ENCODE peak calls at places on chromosome 12, in seven cellular contexts. P is SJCRH30, L is GM23338, X is lung, N is gastrocnemius medialis, V is stomach, I is right cardiac atrium. H is an unnamed sample.

GRCh38 chr12:121165316-121165715 is 32.6 kb downstream of the P2RX7 start:
- DNase-seq in P (no peak), L (no peak), X (no peak), N (no peak), V (no peak), I (no peak), H (peak; percentile 73)

GRCh38 chr12:122944588-122944987 is 21.7 kb downstream of the ABCB9 start:
- DNase-seq in P (peak; percentile 79), L (no peak), X (no peak), N (no peak), V (peak; percentile 69), I (no peak), H (peak; percentile 71)

GRCh38 chr12:88036368-88036965 is 7.3 kb upstream of the C12orf50 start:
- DNase-seq in P (peak; percentile 12), L (no peak), X (no peak), N (no peak), V (no peak), I (no peak), H (no peak)

GRCh38 chr12:92297932-92298681 is 152.5 kb upstream of the BTG1 start:
- DNase-seq in P (no peak), L (no peak), X (no peak), N (peak; percentile 17), V (no peak), I (peak; percentile 22), H (no peak)

GRCh38 chr12:102571889-102572288 is 91.5 kb upstream of the IGF1 start:
- DNase-seq in P (no peak), L (no peak), X (no peak), N (no peak), V (no peak), I (no peak), H (no peak)

GRCh38 chr12:119528241-119528640 is 65.3 kb upstream of the TMEM233 start:
- DNase-seq in P (peak; percentile 36), L (peak; percentile 77), X (no peak), N (no peak), V (no peak), I (no peak), H (no peak)

GRCh38 chr12:4273651-4274395 is at the start of gene CCND2:
- DNase-seq in P (peak; percentile 98), L (peak; percentile 97), X (peak; percentile 85), N (peak; percentile 68), V (peak; percentile 67), I (peak; percentile 91), H (no peak)

GRCh38 chr12:110320548-110320947 is 39.5 kb downstream of the ATP2A2 start:
- DNase-seq in P (no peak), L (no peak), X (no peak), N (no peak), V (no peak), I (no peak), H (no peak)

GRCh38 chr12:88764781-88765470 is 184.7 kb upstream of the KITLG start:
- DNase-seq in P (peak; percentile 12), L (no peak), X (no peak), N (no peak), V (no peak), I (no peak), H (no peak)

GRCh38 chr12:115946867-115947695 is 330.4 kb downstream of the MED13L start:
- DNase-seq in P (no peak), L (peak; percentile 53), X (no peak), N (no peak), V (no peak), I (no peak), H (no peak)

GRCh38 chr12:38907171-38907923 is 2.0 kb upstream of the CPNE8 start:
- DNase-seq in P (no peak), L (no peak), X (no peak), N (no peak), V (no peak), I (no peak), H (no peak)

GRCh38 chr12:4562034-4562657 is at the start of gene DYRK4:
- DNase-seq in P (no peak), L (peak; percentile 98), X (peak; percentile 68), N (peak; percentile 47), V (peak; percentile 81), I (peak; percentile 83), H (peak; percentile 77)

GRCh38 chr12:89733579-89734201 is 25.1 kb upstream of the ATP2B1 start:
- DNase-seq in P (peak; percentile 52), L (no peak), X (no peak), N (no peak), V (no peak), I (no peak), H (no peak)

GRCh38 chr12:129607293-129607692 is 296.5 kb downstream of the TMEM132D start:
- DNase-seq in P (peak; percentile 88), L (peak; percentile 3), X (no peak), N (no peak), V (no peak), I (no peak), H (no peak)
- H3K27ac ChIP-seq in P (peak overlapping the region; percentile 55), L (no peak overlapping the region), X (no peak overlapping the region), N (no peak overlapping the region), V (no peak overlapping the region), I (no peak overlapping the region), H (no peak overlapping the region)

DNA sequence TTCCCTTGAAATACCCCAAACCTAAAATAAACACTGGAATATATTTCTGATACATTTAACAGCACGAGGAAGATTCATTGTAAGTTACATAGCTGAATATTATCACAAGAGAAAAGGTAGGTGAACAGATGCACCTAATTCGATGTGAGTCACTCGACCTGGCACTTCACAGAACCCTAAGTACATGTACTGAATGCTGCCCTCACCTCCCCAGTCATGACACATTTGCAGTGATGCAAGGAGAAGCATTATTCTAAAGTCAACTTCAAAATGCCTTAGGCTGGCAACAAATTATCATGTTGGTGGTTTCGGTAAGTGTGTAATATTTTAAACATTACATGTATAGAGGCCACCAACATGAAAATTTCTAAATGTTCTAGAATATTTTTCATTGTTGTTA is 35.2 kb upstream of the TMTC2 start:
- DNase-seq in P (no peak), L (no peak), X (no peak), N (no peak), V (no peak), I (no peak), H (no peak)
- H3K4me3 ChIP-seq in P (no peak overlapping the region), L (no peak overlapping the region), X (no peak overlapping the region), N (no peak overlapping the region), V (no peak overlapping the region), I (no peak overlapping the region), H (no peak overlapping the region)

GRCh38 chr12:46560078-46560477 is 187.5 kb upstream of the SLC38A2 start:
- DNase-seq in P (no peak), L (no peak), X (no peak), N (no peak), V (no peak), I (no peak), H (no peak)

GRCh38 chr12:46558696-46559095 is 186.1 kb upstream of the SLC38A2 start:
- DNase-seq in P (no peak), L (no peak), X (no peak), N (no peak), V (no peak), I (no peak), H (no peak)

GRCh38 chr12:46562625-46563228 is 190.2 kb upstream of the SLC38A2 start:
- DNase-seq in P (no peak), L (no peak), X (no peak), N (no peak), V (no peak), I (no peak), H (peak; percentile 82)

GRCh38 chr12:46559311-46559710 is 186.7 kb upstream of the SLC38A2 start:
- DNase-seq in P (no peak), L (no peak), X (no peak), N (no peak), V (no peak), I (no peak), H (no peak)

GRCh38 chr12:46560874-46561273 is 188.3 kb upstream of the SLC38A2 start:
- DNase-seq in P (no peak), L (no peak), X (no peak), N (no peak), V (no peak), I (no peak), H (no peak)
- H3K4me1 ChIP-seq in P (peaks cover 10% of the 10 kb centered on the region), L (peaks cover 32% of the 10 kb centered on the region), X (peaks cover 8% of the 10 kb centered on the region), N (peaks cover 52% of the 10 kb centered on the region), V (no peaks in the 10 kb centered on the region), I (no peaks in the 10 kb centered on the region), H (peaks cover 40% of the 10 kb centered on the region)

DNA sequence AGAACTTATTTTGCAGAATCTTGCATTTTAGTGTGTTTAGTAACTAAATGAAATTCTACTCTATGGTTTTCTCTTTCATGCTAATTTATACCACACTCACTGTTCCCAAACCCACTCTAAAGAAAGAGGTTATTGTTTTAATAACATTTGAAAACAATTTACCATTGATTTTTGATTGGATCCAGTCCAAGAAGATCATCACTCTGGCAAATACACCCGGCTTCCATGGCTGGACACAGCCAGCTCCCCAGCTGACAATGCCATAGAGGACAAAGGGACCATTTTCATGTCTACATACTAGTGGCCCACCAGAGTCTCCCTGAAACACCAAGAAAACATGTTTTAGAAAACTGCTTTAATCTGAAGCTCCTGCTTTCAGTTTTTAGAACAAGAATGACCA is 42.4 kb downstream of the OVCH1 start:
- DNase-seq in P (peak; percentile 72), L (no peak), X (no peak), N (no peak), V (no peak), I (no peak), H (no peak)
- H3K27ac ChIP-seq in P (no peak overlapping the region), L (no peak overlapping the region), X (no peak overlapping the region), N (no peak overlapping the region), V (no peak overlapping the region), I (no peak overlapping the region), H (no peak overlapping the region)

GRCh38 chr12:49984476-49984890 is 11.7 kb downstream of the AQP6 start:
- DNase-seq in P (no peak), L (no peak), X (no peak), N (no peak), V (no peak), I (no peak), H (no peak)
- H3K4me3 ChIP-seq in P (no peak overlapping the region), L (no peak overlapping the region), X (no peak overlapping the region), N (no peak overlapping the region), V (no peak overlapping the region), I (no peak overlapping the region), H (no peak overlapping the region)

DNA sequence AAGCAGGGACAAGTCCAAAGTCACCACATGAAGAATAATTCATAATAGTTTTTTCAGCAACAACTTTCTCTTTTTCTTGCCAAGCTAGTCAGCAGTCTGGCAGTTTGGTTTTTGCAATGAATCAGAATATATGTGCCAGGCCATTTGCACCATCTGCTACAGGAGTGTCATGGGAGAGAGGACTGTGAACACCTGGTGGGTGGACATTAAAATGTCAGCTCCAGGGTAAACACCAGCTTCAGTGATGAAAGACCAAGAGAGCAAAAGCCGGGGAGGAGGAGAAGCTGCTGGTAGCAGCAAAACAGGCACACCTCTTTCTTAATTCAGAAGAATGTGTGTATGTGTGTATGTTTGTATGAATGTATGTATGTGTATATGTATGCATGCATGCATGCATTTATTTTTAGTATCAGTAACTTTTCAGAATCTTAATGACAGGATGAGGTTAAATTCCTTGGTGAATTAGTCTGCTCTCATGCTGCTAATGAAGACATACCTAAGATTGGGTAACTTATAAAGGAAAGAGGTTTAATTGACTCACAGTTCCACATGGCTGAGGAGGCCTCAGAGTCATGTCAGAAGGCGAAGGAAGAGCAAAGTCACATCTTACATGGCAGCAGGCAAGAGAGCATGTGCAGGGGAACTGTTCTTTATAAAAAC is 357.4 kb upstream of the PRICKLE1 start:
- DNase-seq in P (no peak), L (no peak), X (no peak), N (no peak), V (no peak), I (no peak), H (no peak)
- H3K4me1 ChIP-seq in P (no peaks in the 10 kb centered on the region), L (no peaks in the 10 kb centered on the region), X (no peaks in the 10 kb centered on the region), N (no peaks in the 10 kb centered on the region), V (no peaks in the 10 kb centered on the region), I (no peaks in the 10 kb centered on the region), H (no peaks in the 10 kb centered on the region)